ENCODE peak calls at places on chromosome 7, in ten cellular contexts. One of them, this sample, is unnamed.

GRCh38 chr7:50853311-50853710 is 70.6 kb upstream of the GRB10 start:
- DNase-seq in astrocyte of the spinal cord: no peak
- DNase-seq in HFF-Myc: no peak
- DNase-seq in A549: no peak
- DNase-seq in heart left ventricle: no peak
- DNase-seq in prostate gland: no peak
- DNase-seq in ascending aorta: no peak
- DNase-seq in glutamatergic neuron: no peak
- DNase-seq in GM13977: no peak
- DNase-seq in uterus: no peak
- DNase-seq in this sample: no peak

GRCh38 chr7:27921081-27921836 is 181.3 kb downstream of the TAX1BP1 start:
- DNase-seq in glutamatergic neuron: no peak
- DNase-seq in HFF-Myc: peak; percentile 79
- DNase-seq in prostate gland: peak; percentile 66
- DNase-seq in GM13977: peak; percentile 39
- DNase-seq in uterus: peak; percentile 37
- DNase-seq in astrocyte of the spinal cord: peak; percentile 89
- DNase-seq in heart left ventricle: peak; percentile 27
- DNase-seq in A549: peak; percentile 82
- DNase-seq in ascending aorta: no peak
- DNase-seq in this sample: no peak

GRCh38 chr7:90965211-90965610 is 299.0 kb upstream of the FZD1 start:
- DNase-seq in A549: no peak
- DNase-seq in heart left ventricle: no peak
- DNase-seq in ascending aorta: no peak
- DNase-seq in astrocyte of the spinal cord: no peak
- DNase-seq in HFF-Myc: no peak
- DNase-seq in prostate gland: no peak
- DNase-seq in uterus: no peak
- DNase-seq in glutamatergic neuron: no peak
- DNase-seq in GM13977: no peak
- DNase-seq in this sample: no peak

GRCh38 chr7:120738816-120739215 is 119.1 kb downstream of the TSPAN12 start:
- DNase-seq in GM13977: no peak
- DNase-seq in HFF-Myc: no peak
- DNase-seq in prostate gland: no peak
- DNase-seq in A549: no peak
- DNase-seq in heart left ventricle: no peak
- DNase-seq in uterus: no peak
- DNase-seq in astrocyte of the spinal cord: no peak
- DNase-seq in glutamatergic neuron: no peak
- DNase-seq in ascending aorta: no peak
- DNase-seq in this sample: no peak

GRCh38 chr7:158279539-158280466 is 307.8 kb downstream of the PTPRN2 start:
- DNase-seq in glutamatergic neuron: no peak
- DNase-seq in prostate gland: no peak
- DNase-seq in GM13977: no peak
- DNase-seq in A549: no peak
- DNase-seq in heart left ventricle: peak; percentile 13
- DNase-seq in astrocyte of the spinal cord: no peak
- DNase-seq in ascending aorta: peak; percentile 35
- DNase-seq in uterus: peak; percentile 5
- DNase-seq in HFF-Myc: no peak
- DNase-seq in this sample: no peak

GRCh38 chr7:158649279-158649678 is 55.3 kb downstream of the NCAPG2 start:
- DNase-seq in heart left ventricle: no peak
- DNase-seq in HFF-Myc: peak; percentile 88
- DNase-seq in astrocyte of the spinal cord: peak; percentile 83
- DNase-seq in glutamatergic neuron: no peak
- DNase-seq in prostate gland: no peak
- DNase-seq in GM13977: no peak
- DNase-seq in A549: peak; percentile 69
- DNase-seq in ascending aorta: no peak
- DNase-seq in uterus: peak; percentile 30
- DNase-seq in this sample: no peak

GRCh38 chr7:116679495-116679894 is 7.5 kb downstream of the MET start:
- DNase-seq in HFF-Myc: no peak
- DNase-seq in glutamatergic neuron: no peak
- DNase-seq in prostate gland: no peak
- DNase-seq in A549: no peak
- DNase-seq in astrocyte of the spinal cord: no peak
- DNase-seq in ascending aorta: no peak
- DNase-seq in uterus: no peak
- DNase-seq in GM13977: peak; percentile 28
- DNase-seq in heart left ventricle: no peak
- DNase-seq in this sample: no peak

GRCh38 chr7:20435305-20435704 is 104.6 kb downstream of the ITGB8 start:
- DNase-seq in heart left ventricle: peak; percentile 52
- DNase-seq in uterus: peak; percentile 54
- DNase-seq in A549: no peak
- DNase-seq in prostate gland: no peak
- DNase-seq in HFF-Myc: no peak
- DNase-seq in ascending aorta: peak; percentile 78
- DNase-seq in GM13977: no peak
- DNase-seq in astrocyte of the spinal cord: no peak
- DNase-seq in glutamatergic neuron: no peak
- DNase-seq in this sample: peak; percentile 63

GRCh38 chr7:17147409-17147808 is 151.0 kb upstream of the AHR start:
- DNase-seq in GM13977: no peak
- DNase-seq in uterus: no peak
- DNase-seq in HFF-Myc: no peak
- DNase-seq in heart left ventricle: no peak
- DNase-seq in glutamatergic neuron: no peak
- DNase-seq in A549: no peak
- DNase-seq in ascending aorta: no peak
- DNase-seq in prostate gland: no peak
- DNase-seq in astrocyte of the spinal cord: no peak
- DNase-seq in this sample: no peak

GRCh38 chr7:138449580-138449979 is 10.5 kb upstream of the TRIM24 start:
- DNase-seq in ascending aorta: no peak
- DNase-seq in A549: peak; percentile 18
- DNase-seq in GM13977: no peak
- DNase-seq in astrocyte of the spinal cord: no peak
- DNase-seq in heart left ventricle: no peak
- DNase-seq in glutamatergic neuron: peak; percentile 26
- DNase-seq in uterus: no peak
- DNase-seq in prostate gland: no peak
- DNase-seq in HFF-Myc: no peak
- DNase-seq in this sample: no peak

GRCh38 chr7:133051066-133051465 is 30.8 kb downstream of the CHCHD3 start:
- DNase-seq in HFF-Myc: no peak
- DNase-seq in astrocyte of the spinal cord: peak; percentile 27
- DNase-seq in ascending aorta: no peak
- DNase-seq in heart left ventricle: no peak
- DNase-seq in GM13977: peak; percentile 40
- DNase-seq in uterus: no peak
- DNase-seq in prostate gland: no peak
- DNase-seq in glutamatergic neuron: no peak
- DNase-seq in A549: peak; percentile 17
- DNase-seq in this sample: no peak

GRCh38 chr7:66297579-66297978 is 92.4 kb downstream of the TPST1 start:
- DNase-seq in A549: no peak
- DNase-seq in prostate gland: no peak
- DNase-seq in uterus: no peak
- DNase-seq in HFF-Myc: no peak
- DNase-seq in glutamatergic neuron: no peak
- DNase-seq in ascending aorta: no peak
- DNase-seq in GM13977: no peak
- DNase-seq in astrocyte of the spinal cord: no peak
- DNase-seq in heart left ventricle: no peak
- DNase-seq in this sample: no peak

GRCh38 chr7:18535811-18536413 is 40.4 kb downstream of the HDAC9 start:
- DNase-seq in prostate gland: no peak
- DNase-seq in uterus: no peak
- DNase-seq in HFF-Myc: no peak
- DNase-seq in glutamatergic neuron: no peak
- DNase-seq in ascending aorta: no peak
- DNase-seq in heart left ventricle: no peak
- DNase-seq in astrocyte of the spinal cord: no peak
- DNase-seq in GM13977: no peak
- DNase-seq in A549: no peak
- DNase-seq in this sample: no peak

GRCh38 chr7:71182536-71182935 is 50.6 kb downstream of the GALNT17 start:
- DNase-seq in heart left ventricle: no peak
- DNase-seq in prostate gland: no peak
- DNase-seq in ascending aorta: no peak
- DNase-seq in A549: no peak
- DNase-seq in HFF-Myc: no peak
- DNase-seq in GM13977: no peak
- DNase-seq in uterus: no peak
- DNase-seq in glutamatergic neuron: no peak
- DNase-seq in astrocyte of the spinal cord: no peak
- DNase-seq in this sample: no peak

GRCh38 chr7:31029674-31030073 is 22.4 kb upstream of the ADCYAP1R1 start:
- DNase-seq in glutamatergic neuron: no peak
- DNase-seq in astrocyte of the spinal cord: no peak
- DNase-seq in prostate gland: no peak
- DNase-seq in GM13977: no peak
- DNase-seq in HFF-Myc: no peak
- DNase-seq in heart left ventricle: no peak
- DNase-seq in uterus: no peak
- DNase-seq in A549: no peak
- DNase-seq in ascending aorta: no peak
- DNase-seq in this sample: no peak

GRCh38 chr7:135670179-135670578 is 7.9 kb downstream of the STMP1 start:
- DNase-seq in heart left ventricle: no peak
- DNase-seq in ascending aorta: no peak
- DNase-seq in HFF-Myc: no peak
- DNase-seq in A549: no peak
- DNase-seq in glutamatergic neuron: no peak
- DNase-seq in uterus: no peak
- DNase-seq in GM13977: no peak
- DNase-seq in astrocyte of the spinal cord: peak; percentile 63
- DNase-seq in prostate gland: no peak
- DNase-seq in this sample: no peak

GRCh38 chr7:74619235-74619860 is 38.2 kb upstream of the GTF2I start:
- DNase-seq in A549: no peak
- DNase-seq in ascending aorta: no peak
- DNase-seq in GM13977: no peak
- DNase-seq in prostate gland: no peak
- DNase-seq in heart left ventricle: no peak
- DNase-seq in astrocyte of the spinal cord: no peak
- DNase-seq in uterus: no peak
- DNase-seq in glutamatergic neuron: no peak
- DNase-seq in HFF-Myc: no peak
- DNase-seq in this sample: no peak

GRCh38 chr7:45295222-45295621 is 137.6 kb downstream of the RAMP3 start:
- DNase-seq in HFF-Myc: no peak
- DNase-seq in glutamatergic neuron: no peak
- DNase-seq in heart left ventricle: no peak
- DNase-seq in astrocyte of the spinal cord: no peak
- DNase-seq in prostate gland: no peak
- DNase-seq in A549: no peak
- DNase-seq in uterus: no peak
- DNase-seq in ascending aorta: no peak
- DNase-seq in GM13977: no peak
- DNase-seq in this sample: no peak
- TF ChIP-seq CTCF in HFF-Myc: no peak
- TF ChIP-seq CTCF in glutamatergic neuron: no peak
- TF ChIP-seq CTCF in heart left ventricle: no peak
- TF ChIP-seq CTCF in astrocyte of the spinal cord: no peak
- TF ChIP-seq CTCF in prostate gland: no peak
- TF ChIP-seq CTCF in A549: no peak
- TF ChIP-seq CTCF in uterus: no peak
- TF ChIP-seq CTCF in ascending aorta: no peak
- TF ChIP-seq CTCF in GM13977: no peak
- TF ChIP-seq CTCF in this sample: no peak

DNA sequence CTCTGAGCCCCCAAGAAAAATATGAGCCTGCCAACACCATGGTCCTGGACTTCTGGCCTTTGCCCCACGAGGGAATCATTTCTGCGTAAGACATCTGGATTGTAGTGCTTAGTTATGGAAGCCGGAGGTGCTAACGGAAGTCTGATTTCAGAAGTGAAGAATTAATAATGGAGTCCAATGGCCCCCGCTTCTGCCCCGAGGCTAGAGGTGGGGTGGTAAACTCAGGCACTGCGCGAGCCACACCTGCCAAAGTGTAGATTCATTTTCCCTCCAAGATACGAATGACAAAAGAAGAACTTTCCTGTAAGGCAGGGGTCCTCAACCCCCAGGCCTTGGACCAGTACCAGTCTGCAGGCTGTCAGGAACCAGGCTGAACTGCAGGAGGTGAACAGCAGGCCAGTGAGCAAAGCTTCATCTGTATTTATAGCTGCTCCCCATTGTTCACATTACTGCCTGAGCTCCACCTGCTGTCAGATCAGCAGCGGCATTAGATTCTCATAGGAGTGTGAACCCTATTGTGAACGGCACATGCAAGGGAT is 22.3 kb downstream of the CNPY1 start:
- DNase-seq in ascending aorta: no peak
- DNase-seq in GM13977: no peak
- DNase-seq in uterus: no peak
- DNase-seq in prostate gland: no peak
- DNase-seq in HFF-Myc: no peak
- DNase-seq in heart left ventricle: no peak
- DNase-seq in astrocyte of the spinal cord: no peak
- DNase-seq in glutamatergic neuron: no peak
- DNase-seq in A549: no peak
- DNase-seq in this sample: no peak
- TF ChIP-seq CTCF in ascending aorta: no peak
- TF ChIP-seq CTCF in GM13977: peak; percentile 28
- TF ChIP-seq CTCF in uterus: no peak
- TF ChIP-seq CTCF in prostate gland: no peak
- TF ChIP-seq CTCF in HFF-Myc: no peak
- TF ChIP-seq CTCF in heart left ventricle: no peak
- TF ChIP-seq CTCF in astrocyte of the spinal cord: no peak
- TF ChIP-seq CTCF in glutamatergic neuron: no peak
- TF ChIP-seq CTCF in A549: peak; percentile 9
- TF ChIP-seq CTCF in this sample: no peak

GRCh38 chr7:6271694-6272371 is 591 bp downstream of the CYTH3 start:
- DNase-seq in heart left ventricle: peak; percentile 39
- DNase-seq in GM13977: peak; percentile 44
- DNase-seq in astrocyte of the spinal cord: no peak
- DNase-seq in prostate gland: no peak
- DNase-seq in A549: no peak
- DNase-seq in HFF-Myc: no peak
- DNase-seq in uterus: peak; percentile 24
- DNase-seq in glutamatergic neuron: peak; percentile 66
- DNase-seq in ascending aorta: peak; percentile 70
- DNase-seq in this sample: no peak
- TF ChIP-seq CTCF in heart left ventricle: no peak
- TF ChIP-seq CTCF in GM13977: no peak
- TF ChIP-seq CTCF in astrocyte of the spinal cord: no peak
- TF ChIP-seq CTCF in prostate gland: no peak
- TF ChIP-seq CTCF in A549: no peak
- TF ChIP-seq CTCF in HFF-Myc: no peak
- TF ChIP-seq CTCF in uterus: no peak
- TF ChIP-seq CTCF in glutamatergic neuron: no peak
- TF ChIP-seq CTCF in ascending aorta: no peak
- TF ChIP-seq CTCF in this sample: no peak

DNA sequence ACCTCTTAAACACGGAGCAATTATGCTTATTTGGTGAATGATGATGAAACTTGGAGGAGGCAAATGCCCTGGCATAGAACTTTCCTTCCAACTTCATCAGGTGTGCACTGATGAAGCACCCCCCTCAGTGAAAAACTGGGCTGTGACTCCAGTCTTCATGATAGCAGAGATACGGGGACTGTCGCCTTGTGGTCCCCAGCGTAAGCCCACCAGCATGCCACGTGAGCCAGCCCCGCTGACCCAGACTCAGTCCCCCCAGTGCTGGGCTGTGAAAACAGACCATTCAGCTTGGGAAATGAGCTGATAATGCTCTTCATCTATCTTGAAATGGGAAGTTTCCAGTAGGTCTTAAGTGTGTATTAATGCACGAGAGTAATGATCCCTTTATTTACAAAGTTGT is 177.0 kb downstream of the SNX10 start:
- DNase-seq in GM13977: no peak
- DNase-seq in HFF-Myc: no peak
- DNase-seq in heart left ventricle: no peak
- DNase-seq in astrocyte of the spinal cord: no peak
- DNase-seq in glutamatergic neuron: no peak
- DNase-seq in ascending aorta: no peak
- DNase-seq in uterus: no peak
- DNase-seq in A549: no peak
- DNase-seq in prostate gland: no peak
- DNase-seq in this sample: no peak
- TF ChIP-seq CTCF in GM13977: no peak
- TF ChIP-seq CTCF in HFF-Myc: no peak
- TF ChIP-seq CTCF in heart left ventricle: no peak
- TF ChIP-seq CTCF in astrocyte of the spinal cord: no peak
- TF ChIP-seq CTCF in glutamatergic neuron: no peak
- TF ChIP-seq CTCF in ascending aorta: no peak
- TF ChIP-seq CTCF in uterus: no peak
- TF ChIP-seq CTCF in A549: no peak
- TF ChIP-seq CTCF in prostate gland: no peak
- TF ChIP-seq CTCF in this sample: no peak